ENCODE peak calls at places on chromosomes 3 and 15, in seven cellular contexts. Y is GM12891, X is GM12892, Z is HepG2, A is H1, N is K562, V is GM12878. F is an unnamed sample.
A peak's percentile ranks its signal among the peaks of the same experiment; 100 is the strongest.

GRCh38 chr15:89356634-89357298 is 22.1 kb upstream of the POLG start:
- DNase-seq in Y (no peak), X (no peak), Z (no peak), A (no peak), N (no peak), V (no peak), F (peak; percentile 79)

GRCh38 chr15:80512729-80513670 is 108.8 kb downstream of the ARNT2 start:
- DNase-seq in Y (no peak), X (no peak), Z (peak; percentile 49), A (peak; percentile 39), N (no peak), V (no peak), F (peak; percentile 18)

GRCh38 chr3:49872801-49873281 is 3.1 kb upstream of the CAMKV start:
- DNase-seq in Y (no peak), X (no peak), Z (no peak), A (no peak), N (no peak), V (no peak), F (peak; percentile 56)

GRCh38 chr3:191239439-191240035 is 40.5 kb downstream of the OSTN start:
- DNase-seq in Y (no peak), X (no peak), Z (no peak), A (no peak), N (peak; percentile 5), V (no peak), F (no peak)

GRCh38 chr15:72584006-72584405 is 70.5 kb upstream of the GOLGA6B start:
- DNase-seq in Y (no peak), X (no peak), Z (no peak), A (no peak), N (no peak), V (no peak), F (no peak)

GRCh38 chr3:128210711-128211110 is 57.4 kb downstream of the EEFSEC start:
- DNase-seq in Y (no peak), X (no peak), Z (no peak), A (no peak), N (no peak), V (no peak), F (no peak)

GRCh38 chr3:186570941-186571643 is 572 bp downstream of the DNAJB11 start:
- DNase-seq in Y (no peak), X (no peak), Z (no peak), A (no peak), N (no peak), V (no peak), F (no peak)

GRCh38 chr15:32717290-32718081 is at the start of gene GREM1:
- DNase-seq in Y (peak; percentile 24), X (no peak), Z (no peak), A (peak; percentile 81), N (no peak), V (no peak), F (peak; percentile 67)

GRCh38 chr3:11570789-11571495 is 72.8 kb downstream of the VGLL4 start:
- DNase-seq in Y (no peak), X (no peak), Z (no peak), A (no peak), N (no peak), V (no peak), F (no peak)

GRCh38 chr3:99713440-99713839 is 75.0 kb downstream of the COL8A1 start:
- DNase-seq in Y (no peak), X (no peak), Z (no peak), A (no peak), N (no peak), V (no peak), F (no peak)

GRCh38 chr15:78461171-78461881 is 23.3 kb downstream of the IREB2 start:
- DNase-seq in Y (no peak), X (no peak), Z (no peak), A (no peak), N (no peak), V (no peak), F (no peak)
- TF ChIP-seq TAF1 in Y (no peak), X (no peak), Z (no peak), A (no peak), N (no peak), V (no peak), F (no peak)

GRCh38 chr3:62189376-62189698 is 184.0 kb downstream of the FEZF2 start:
- DNase-seq in Y (no peak), X (no peak), Z (no peak), A (no peak), N (no peak), V (no peak), F (no peak)
- TF ChIP-seq TAF1 in Y (no peak), X (no peak), Z (no peak), A (no peak), N (no peak), V (no peak), F (no peak)

GRCh38 chr15:58967479-58967878 is 20.0 kb upstream of the RNF111 start:
- DNase-seq in Y (no peak), X (no peak), Z (no peak), A (no peak), N (no peak), V (no peak), F (no peak)

GRCh38 chr15:58958811-58959210 is 25.3 kb upstream of the SLTM start:
- DNase-seq in Y (no peak), X (no peak), Z (no peak), A (no peak), N (no peak), V (no peak), F (no peak)

GRCh38 chr15:58962136-58962535 is 25.3 kb upstream of the RNF111 start:
- DNase-seq in Y (no peak), X (no peak), Z (no peak), A (no peak), N (no peak), V (no peak), F (no peak)

GRCh38 chr15:58966698-58967097 is 20.8 kb upstream of the RNF111 start:
- DNase-seq in Y (no peak), X (no peak), Z (no peak), A (no peak), N (no peak), V (no peak), F (no peak)

DNA sequence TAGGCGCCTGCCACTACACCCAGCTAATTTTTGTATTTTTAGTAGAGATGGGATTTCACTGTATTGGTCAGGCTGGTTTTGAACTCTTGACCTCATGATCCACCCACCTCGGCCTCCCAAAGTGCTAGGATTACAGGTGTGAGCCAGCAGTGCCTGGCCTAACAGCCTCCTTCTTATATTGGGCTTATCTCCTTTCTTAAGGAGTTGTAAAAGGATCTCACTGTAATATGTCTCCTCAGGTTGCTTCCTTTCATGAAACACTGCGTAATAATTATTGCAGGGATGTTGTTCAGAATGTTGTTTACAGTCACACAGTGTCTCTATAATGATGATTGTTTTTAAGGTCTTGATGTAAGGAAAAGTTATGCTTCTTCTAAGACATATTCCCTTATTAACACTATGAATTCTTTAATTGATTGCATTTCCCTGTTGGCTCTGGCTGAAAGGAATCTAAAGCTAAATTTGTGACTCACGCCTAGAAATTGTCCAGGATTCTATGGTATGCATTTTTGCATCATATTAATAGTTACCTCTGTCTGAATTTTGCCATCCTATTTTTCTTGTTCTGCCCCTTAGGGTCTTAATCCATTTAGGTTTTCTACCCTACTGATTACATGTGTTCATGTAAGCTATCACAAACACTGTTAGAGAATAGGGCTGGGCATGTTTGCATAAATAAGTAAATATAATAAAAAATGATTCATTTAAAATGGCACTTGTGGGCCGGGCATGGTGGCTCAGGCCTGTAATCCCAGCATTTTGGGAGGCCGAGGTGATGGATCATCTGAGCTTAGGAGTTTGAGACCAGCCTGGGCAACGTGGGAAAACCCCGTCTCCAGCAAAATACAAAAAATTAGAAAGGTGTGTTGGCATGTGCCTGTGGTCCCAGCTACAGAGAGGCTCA is 24.5 kb upstream of the RNF111 start:
- DNase-seq in Y (no peak), X (no peak), Z (no peak), A (no peak), N (no peak), V (no peak), F (no peak)
- TF ChIP-seq TAF1 in Y (no peak), X (no peak), Z (no peak), A (no peak), N (no peak), V (no peak), F (no peak)

GRCh38 chr3:139251529-139251928 is 92.3 kb upstream of the MRPS22 start:
- DNase-seq in Y (no peak), X (no peak), Z (peak; percentile 21), A (peak; percentile 6), N (no peak), V (no peak), F (no peak)
- TF ChIP-seq TAF1 in Y (no peak), X (no peak), Z (no peak), A (no peak), N (no peak), V (no peak), F (no peak)

GRCh38 chr3:81476652-81477051 is 284.8 kb downstream of the GBE1 start:
- DNase-seq in Y (no peak), X (no peak), Z (no peak), A (no peak), N (no peak), V (no peak), F (no peak)
- TF ChIP-seq TAF1 in Y (no peak), X (no peak), Z (no peak), A (no peak), N (no peak), V (no peak), F (no peak)

DNA sequence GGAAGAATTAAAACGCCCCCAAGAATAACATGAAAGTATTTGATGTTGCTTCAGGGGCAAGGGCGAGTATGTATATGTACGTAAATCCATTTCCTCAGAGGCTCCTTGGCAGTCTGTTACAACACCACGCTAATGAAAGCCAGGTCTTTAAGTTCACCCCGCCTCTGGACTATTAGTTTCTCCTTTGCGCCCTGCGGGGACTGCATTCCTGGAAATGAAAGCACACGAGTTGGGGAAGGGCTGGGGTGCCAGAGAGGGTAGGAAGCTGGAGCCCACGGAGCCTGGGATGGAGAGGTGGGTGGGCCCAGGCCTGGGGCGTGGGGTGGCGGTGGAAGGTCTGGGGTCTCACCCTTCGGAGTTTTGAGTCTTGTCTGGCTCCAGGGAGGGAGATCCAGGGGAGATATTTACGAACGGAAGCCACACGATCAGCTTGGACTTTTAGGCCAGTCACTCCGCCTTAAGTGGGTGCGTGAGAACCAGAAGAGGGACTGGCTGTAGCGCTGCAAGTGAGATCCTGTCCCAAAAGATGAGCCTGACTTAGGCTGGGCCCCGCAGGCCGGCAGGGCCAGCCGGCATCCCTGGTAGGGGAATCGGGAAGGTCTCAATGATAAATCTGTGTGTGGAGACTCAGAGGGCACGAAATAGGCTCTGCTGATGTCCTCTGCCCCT is 1.6 kb upstream of the PLCL2 start:
- DNase-seq in Y (no peak), X (no peak), Z (no peak), A (no peak), N (no peak), V (no peak), F (peak; percentile 20)
- TF ChIP-seq TAF1 in Y (no peak), X (no peak), Z (no peak), A (no peak), N (no peak), V (no peak), F (no peak)

DNA sequence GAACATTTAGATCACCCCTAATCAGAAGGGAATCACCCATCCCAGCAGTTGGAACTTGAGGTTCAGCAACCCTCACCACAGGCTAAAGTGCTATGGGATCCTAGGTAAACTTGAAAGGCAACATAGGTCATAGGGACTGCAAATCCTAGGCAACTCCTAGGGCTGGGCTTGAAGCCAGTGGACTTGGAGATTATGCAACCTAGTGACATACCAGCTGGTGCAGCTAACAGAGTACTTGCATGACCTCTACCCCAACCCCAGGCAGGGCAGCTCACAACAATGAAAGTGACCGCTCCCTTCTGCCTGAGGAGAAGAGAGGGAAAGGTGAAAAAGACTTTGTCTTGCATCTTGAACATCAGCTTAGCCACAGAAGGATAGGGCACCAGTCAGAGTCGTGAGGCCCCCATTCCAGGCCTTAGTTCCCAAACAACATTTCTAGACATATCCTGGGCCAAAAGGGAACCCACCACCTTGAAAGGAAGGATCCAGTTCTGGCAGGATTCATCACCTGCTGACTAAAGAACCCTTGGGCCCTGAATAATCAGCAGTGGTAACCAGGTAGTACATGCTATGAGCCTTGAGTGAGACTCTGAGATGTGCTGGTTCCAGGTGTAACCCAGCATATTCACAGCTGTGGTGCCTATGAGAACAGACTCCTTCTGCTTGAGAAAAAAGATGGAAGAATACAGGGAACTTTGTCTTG is 37.6 kb upstream of the FBN1 start:
- DNase-seq in Y (no peak), X (no peak), Z (peak; percentile 55), A (no peak), N (no peak), V (no peak), F (no peak)
- TF ChIP-seq TAF1 in Y (no peak), X (no peak), Z (no peak), A (no peak), N (no peak), V (no peak), F (no peak)

F was measured in SK-N-SH.